ENCODE peak calls at places on chromosome 14, in eight cellular contexts. S, I, V, Z, G, K, H and A are unnamed samples.

GRCh38 chr14:100566119-100566518 is 21.1 kb downstream of the BEGAIN start:
- DNase-seq in S (no peak), I (no peak), V (no peak), Z (no peak), G (no peak), K (no peak), H (no peak), A (no peak)

GRCh38 chr14:94127330-94127729 is 2.1 kb downstream of the IFI27L2 start:
- DNase-seq in S (no peak), I (no peak), V (no peak), Z (no peak), G (no peak), K (no peak), H (no peak), A (no peak)

GRCh38 chr14:76720382-76720813 is 40.9 kb upstream of the VASH1 start:
- DNase-seq in S (peak), I (peak), V (peak), Z (peak), G (peak), K (no peak), H (peak), A (no peak)

GRCh38 chr14:32509632-32510187 is 180.6 kb downstream of the AKAP6 start:
- DNase-seq in S (peak), I (no peak), V (peak), Z (no peak), G (no peak), K (no peak), H (peak), A (no peak)

GRCh38 chr14:42222924-42223471 is 616.3 kb downstream of the LRFN5 start:
- DNase-seq in S (no peak), I (peak), V (peak), Z (no peak), G (peak), K (no peak), H (peak), A (no peak)

GRCh38 chr14:90839024-90839888 is 23.0 kb upstream of the TTC7B start:
- DNase-seq in S (no peak), I (no peak), V (peak), Z (no peak), G (no peak), K (no peak), H (peak), A (no peak)

GRCh38 chr14:90603336-90603735 is 206.5 kb downstream of the CALM1 start:
- DNase-seq in S (no peak), I (no peak), V (no peak), Z (no peak), G (no peak), K (no peak), H (no peak), A (no peak)

GRCh38 chr14:52377940-52378339 is 63.8 kb downstream of the PTGER2 start:
- DNase-seq in S (peak), I (no peak), V (no peak), Z (no peak), G (peak), K (no peak), H (no peak), A (no peak)

GRCh38 chr14:54474232-54474793 is 14.5 kb downstream of the GMFB start:
- DNase-seq in S (no peak), I (no peak), V (no peak), Z (no peak), G (no peak), K (no peak), H (no peak), A (no peak)

GRCh38 chr14:93299831-93300230 is 33.0 kb downstream of the BTBD7 start:
- DNase-seq in S (no peak), I (no peak), V (no peak), Z (no peak), G (no peak), K (no peak), H (no peak), A (no peak)

GRCh38 chr14:33393155-33393894 is 454.6 kb downstream of the NPAS3 start:
- DNase-seq in S (no peak), I (no peak), V (no peak), Z (no peak), G (no peak), K (no peak), H (no peak), A (no peak)

GRCh38 chr14:75113932-75114539 is 12.8 kb downstream of the NEK9 start:
- DNase-seq in S (no peak), I (no peak), V (no peak), Z (no peak), G (no peak), K (no peak), H (no peak), A (no peak)

GRCh38 chr14:101707285-101707842 is 54.1 kb upstream of the PPP2R5C start:
- DNase-seq in S (peak), I (peak), V (peak), Z (no peak), G (peak), K (no peak), H (peak), A (peak)

GRCh38 chr14:51539571-51540037 is 112.1 kb upstream of the FRMD6 start:
- DNase-seq in S (no peak), I (no peak), V (no peak), Z (no peak), G (peak), K (no peak), H (no peak), A (no peak)

GRCh38 chr14:42174357-42174756 is 567.7 kb downstream of the LRFN5 start:
- DNase-seq in S (no peak), I (no peak), V (no peak), Z (no peak), G (no peak), K (no peak), H (no peak), A (no peak)

GRCh38 chr14:37223947-37224474 is 26.3 kb downstream of the MIPOL1 start:
- DNase-seq in S (no peak), I (no peak), V (no peak), Z (no peak), G (no peak), K (no peak), H (no peak), A (no peak)

GRCh38 chr14:31070431-31070830 is 44.3 kb upstream of the STRN3 start:
- DNase-seq in S (no peak), I (no peak), V (no peak), Z (no peak), G (no peak), K (no peak), H (no peak), A (no peak)

GRCh38 chr14:104874110-104874531 is 9.1 kb downstream of the CEP170B start:
- DNase-seq in S (no peak), I (no peak), V (no peak), Z (no peak), G (no peak), K (no peak), H (no peak), A (no peak)

GRCh38 chr14:58755026-58755929 is 117.5 kb downstream of the DACT1 start:
- DNase-seq in S (peak), I (peak), V (peak), Z (no peak), G (peak), K (no peak), H (no peak), A (no peak)

GRCh38 chr14:103517626-103518415 is 4.8 kb downstream of the CKB start:
- DNase-seq in S (no peak), I (peak), V (no peak), Z (peak), G (peak), K (no peak), H (no peak), A (no peak)
- H3K27ac ChIP-seq in S (no peak), I (peak), V (peak), Z (peak), G (peak), K (peak), H (peak), A (no peak)

GRCh38 chr14:46344327-46344937 is 307.1 kb downstream of the RPL10L start:
- DNase-seq in S (peak), I (no peak), V (no peak), Z (no peak), G (peak), K (no peak), H (peak), A (no peak)
- TF ChIP-seq CTCF in S (peak), I (no peak), V (no peak), Z (peak), G (peak), K (no peak), H (no peak), A (no peak)

DNA sequence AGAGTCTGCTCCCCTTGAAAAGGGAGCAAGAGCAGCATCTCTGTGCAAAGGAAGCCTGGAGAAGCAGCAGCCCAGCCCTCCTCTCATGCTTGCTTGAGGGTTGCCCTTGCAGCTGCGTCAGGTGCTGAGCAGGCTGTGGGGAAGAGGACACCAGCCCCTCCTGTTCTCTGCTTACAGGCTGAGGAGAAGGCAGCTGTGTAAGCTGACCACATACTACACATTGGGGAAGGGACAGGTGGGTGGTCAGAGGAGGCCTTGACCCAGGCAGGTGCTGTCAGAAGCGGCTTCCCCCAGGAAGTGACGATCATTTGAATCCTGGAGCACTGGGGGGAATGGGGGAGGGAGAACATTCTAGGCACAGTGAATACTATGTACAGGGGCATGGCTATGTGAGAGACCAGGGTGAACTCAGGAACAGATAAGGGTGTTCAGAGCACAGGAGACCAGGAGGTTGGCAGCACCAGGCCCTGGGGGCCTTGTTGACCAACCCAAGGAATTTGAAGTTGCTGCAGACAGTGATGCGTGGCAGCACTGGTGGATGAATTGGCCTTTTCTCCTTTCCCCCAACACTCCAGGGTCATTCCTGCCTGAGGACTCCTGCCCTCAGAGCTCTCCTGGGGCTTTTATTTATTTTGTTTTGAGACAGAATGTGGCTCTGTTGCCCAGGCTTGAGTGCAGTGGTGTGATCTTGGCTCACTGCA is 2.7 kb upstream of the KLC1 start:
- DNase-seq in S (no peak), I (peak), V (no peak), Z (no peak), G (no peak), K (no peak), H (no peak), A (no peak)
- H3K27ac ChIP-seq in S (no peak), I (peak), V (no peak), Z (peak), G (no peak), K (no peak), H (no peak), A (no peak)

DNA sequence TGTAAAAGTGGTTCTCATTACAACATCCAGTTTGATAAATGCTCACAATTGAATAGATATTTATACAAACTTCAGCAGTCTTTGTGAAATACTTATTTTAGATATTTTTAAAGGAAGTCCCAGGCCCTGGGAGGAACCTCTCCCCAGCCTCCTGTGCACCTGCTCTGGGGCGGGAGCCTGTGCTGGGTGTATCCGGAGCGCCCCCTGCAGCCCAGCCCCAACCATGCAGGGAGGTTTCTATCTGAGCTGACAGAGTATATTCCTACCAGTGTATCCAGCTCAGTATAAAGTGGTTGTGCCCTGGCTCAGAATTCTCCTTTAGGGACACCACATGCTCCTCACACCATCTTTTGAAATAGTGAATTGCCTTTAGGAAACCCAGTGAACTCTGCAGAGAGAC is 851.8 kb downstream of the TMEM121 start:
- DNase-seq in S (no peak), I (no peak), V (no peak), Z (no peak), G (no peak), K (no peak), H (no peak), A (peak)
- TF ChIP-seq CTCF in S (no peak), I (no peak), V (no peak), Z (peak), G (no peak), K (no peak), H (no peak), A (peak)

GRCh38 chr14:45246633-45247173 is 6.3 kb downstream of the MIS18BP1 start:
- DNase-seq in S (no peak), I (no peak), V (no peak), Z (no peak), G (no peak), K (no peak), H (no peak), A (no peak)
- H3K27ac ChIP-seq in S (no peak), I (no peak), V (no peak), Z (no peak), G (no peak), K (no peak), H (no peak), A (no peak)